ENCODE peak calls at places on chromosomes 6 and 20, in seven cellular contexts. N, U, I, Q, M, H and G are unnamed samples.

GRCh38 chr6:37205189-37205996 is 35.4 kb downstream of the PIM1 start:
- DNase-seq in I (no peak), M (no peak), U (peak), N (no peak), Q (no peak), H (no peak), G (no peak)

GRCh38 chr6:73263570-73263909 is 544 bp upstream of the KHDC1 start:
- DNase-seq in U (peak), Q (no peak), H (peak), I (no peak), N (no peak), M (no peak), G (no peak)

GRCh38 chr6:20365456-20365855 is 36.2 kb upstream of the E2F3 start:
- DNase-seq in I (peak), M (no peak), H (no peak), N (no peak), Q (no peak), U (no peak), G (no peak)

GRCh38 chr6:38937839-38938613 is 110.6 kb upstream of the GLP1R start:
- DNase-seq in Q (no peak), H (no peak), N (no peak), I (peak), U (no peak), M (no peak), G (no peak)

GRCh38 chr6:138963531-138963930 is 24.5 kb downstream of the REPS1 start:
- DNase-seq in Q (no peak), M (no peak), H (no peak), U (no peak), N (no peak), I (no peak), G (no peak)

GRCh38 chr20:35523298-35523888 is 6.1 kb downstream of the C20orf173 start:
- DNase-seq in H (peak), Q (no peak), U (peak), M (no peak), I (peak), N (no peak), G (no peak)

GRCh38 chr6:168000198-168001036 is 2.9 kb downstream of the KIF25 start:
- DNase-seq in M (no peak), N (no peak), I (no peak), H (no peak), U (no peak), Q (no peak), G (no peak)

GRCh38 chr6:80622641-80623040 is 516.2 kb downstream of the BCKDHB start:
- DNase-seq in N (peak), Q (no peak), I (no peak), U (no peak), H (no peak), M (no peak), G (no peak)

GRCh38 chr6:89162047-89162371 is 16.2 kb downstream of the PM20D2 start:
- DNase-seq in M (no peak), Q (no peak), I (no peak), U (no peak), H (no peak), N (no peak), G (no peak)

GRCh38 chr6:3813150-3813780 is 35.9 kb upstream of the FAM50B start:
- DNase-seq in M (peak), H (peak), Q (peak), U (peak), I (no peak), N (no peak), G (no peak)

GRCh38 chr6:162260024-162260423 is 467.5 kb downstream of the PRKN start:
- DNase-seq in H (no peak), Q (no peak), U (no peak), M (no peak), N (no peak), I (no peak), G (no peak)

GRCh38 chr6:31874836-31875572 is 3.8 kb downstream of the SLC44A4 start:
- DNase-seq in I (no peak), H (no peak), Q (peak), U (no peak), M (no peak), N (no peak), G (no peak)

GRCh38 chr6:41602864-41603608 is 35.2 kb upstream of the MDFI start:
- DNase-seq in U (peak), I (peak), Q (peak), N (peak), H (peak), M (peak), G (peak)

GRCh38 chr6:3176562-3177355 is 19.4 kb upstream of the TUBB2A start:
- DNase-seq in Q (peak), N (no peak), I (peak), M (peak), H (peak), U (peak), G (no peak)

GRCh38 chr20:63103402-63104311 is 96.9 kb upstream of the BHLHE23 start:
- DNase-seq in M (no peak), H (no peak), I (peak), Q (no peak), N (no peak), U (no peak), G (no peak)

GRCh38 chr20:62739581-62740285 is 31.1 kb downstream of the NTSR1 start:
- DNase-seq in Q (peak), U (no peak), H (no peak), N (peak), I (peak), M (no peak), G (no peak)

DNA sequence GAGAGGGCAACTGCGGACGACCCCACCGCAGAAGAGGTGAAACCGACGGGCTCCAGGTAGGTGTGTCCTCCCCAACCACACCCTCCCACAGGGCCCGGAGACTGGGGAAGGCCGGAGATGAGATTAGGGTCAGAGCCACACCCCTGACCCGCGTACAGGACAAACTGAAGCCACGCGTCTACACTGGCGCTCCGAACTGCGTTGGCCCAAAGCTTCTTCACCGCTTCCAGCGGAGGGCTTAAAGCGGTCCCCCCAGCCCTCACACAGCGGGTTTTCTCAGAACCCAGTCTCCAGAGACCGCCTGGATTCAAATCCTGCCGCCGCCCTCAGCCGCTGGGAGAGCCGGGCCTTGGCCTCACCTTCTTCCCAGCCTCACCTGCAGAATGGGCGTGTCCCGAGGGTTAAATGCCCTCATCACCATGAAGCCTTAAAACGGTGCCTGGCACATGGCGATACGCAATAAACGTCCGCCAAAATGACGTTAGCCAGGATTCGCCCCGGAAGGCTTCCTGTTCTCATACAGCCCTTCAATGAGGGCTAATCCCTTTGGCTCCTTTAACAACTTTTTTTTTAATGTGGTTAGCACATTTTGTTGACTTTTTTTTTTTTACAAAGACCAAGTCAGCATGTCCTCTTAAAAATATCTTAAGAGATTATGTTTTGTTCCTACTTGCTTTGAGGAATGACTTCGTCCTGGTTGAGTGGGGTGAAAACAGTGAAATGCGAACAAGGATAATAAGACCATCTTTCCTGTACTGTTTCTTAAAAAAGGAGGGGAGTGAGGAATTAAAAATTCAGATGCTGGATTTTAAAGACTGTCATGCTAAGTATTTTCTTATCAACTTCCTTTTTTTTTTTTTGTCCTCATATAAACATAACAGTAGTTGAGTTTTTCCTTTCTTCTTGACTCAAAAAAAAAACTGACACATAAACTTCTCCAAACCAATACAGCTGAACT is 15.1 kb upstream of the ZNF217 start:
- DNase-seq in N (peak), H (no peak), I (peak), Q (peak), U (peak), M (no peak), G (no peak)
- H3K4me3 ChIP-seq in N (no peak), H (peak), I (peak), Q (no peak), U (peak), M (no peak), G (no peak)

GRCh38 chr6:157107915-157108651 is 215.2 kb downstream of the TMEM242 start:
- DNase-seq in U (peak), N (no peak), H (peak), I (peak), M (no peak), Q (peak), G (peak)
- H3K4me3 ChIP-seq in U (no peak), N (no peak), H (peak), I (no peak), M (no peak), Q (no peak), G (no peak)

GRCh38 chr6:142902636-142903053 is 42.3 kb downstream of the HIVEP2 start:
- DNase-seq in Q (peak), N (peak), H (peak), M (peak), U (peak), I (peak), G (peak)

GRCh38 chr6:142911395-142911794 is 33.6 kb downstream of the HIVEP2 start:
- DNase-seq in M (no peak), H (no peak), I (no peak), Q (no peak), N (no peak), U (no peak), G (no peak)

GRCh38 chr6:142903806-142904205 is 41.2 kb downstream of the HIVEP2 start:
- DNase-seq in N (no peak), U (no peak), H (peak), M (no peak), I (peak), Q (peak), G (no peak)

GRCh38 chr6:142907544-142907943 is 37.4 kb downstream of the HIVEP2 start:
- DNase-seq in Q (no peak), M (no peak), H (no peak), N (no peak), I (peak), U (no peak), G (no peak)

DNA sequence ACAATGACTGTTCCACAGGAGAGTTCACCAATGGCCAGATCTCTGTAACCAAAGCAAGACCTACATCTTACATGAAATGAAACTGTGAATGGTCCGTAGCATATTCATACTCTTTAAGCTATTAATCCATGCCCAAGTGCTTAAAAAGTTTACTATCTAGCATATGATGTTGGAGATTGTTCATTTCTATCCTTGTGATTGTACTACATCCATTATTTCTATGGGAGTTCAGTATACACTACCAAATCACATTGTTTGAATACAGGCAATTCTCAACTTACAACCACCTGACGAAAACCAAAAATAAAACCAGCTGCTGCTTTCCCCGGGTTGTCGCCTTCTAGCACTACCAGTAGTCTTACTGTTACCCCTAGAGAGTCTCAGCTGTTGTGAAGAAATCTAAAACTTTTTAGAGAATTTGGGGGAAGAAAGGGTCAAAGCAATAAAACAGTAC is 37.9 kb downstream of the HIVEP2 start:
- DNase-seq in Q (no peak), M (no peak), H (no peak), I (peak), U (no peak), N (no peak), G (no peak)
- H3K4me3 ChIP-seq in Q (no peak), M (no peak), H (peak), I (peak), U (no peak), N (no peak), G (no peak)

GRCh38 chr6:140774080-140774505 is 1358.6 kb upstream of the GJE1 start:
- DNase-seq in U (no peak), Q (peak), H (peak), I (no peak), N (no peak), M (no peak), G (peak)
- H3K4me3 ChIP-seq in U (no peak), Q (no peak), H (peak), I (no peak), N (no peak), M (no peak), G (no peak)